ENCODE peak calls at places on chromosome 1, in four cellular contexts. One of them, this sample, is unnamed.

GRCh38 chr1:204062106-204062505 is 10.8 kb upstream of the SOX13 start:
- DNase-seq in HepG2: no peak
- DNase-seq in GM12878: no peak
- DNase-seq in K562: no peak
- DNase-seq in this sample: no peak

GRCh38 chr1:203368624-203369451 is 17.9 kb upstream of the FMOD start:
- DNase-seq in HepG2: no peak
- DNase-seq in GM12878: no peak
- DNase-seq in K562: no peak
- DNase-seq in this sample: no peak

GRCh38 chr1:43559714-43560113 is 29.0 kb downstream of the PTPRF start:
- DNase-seq in HepG2: no peak
- DNase-seq in GM12878: no peak
- DNase-seq in K562: no peak
- DNase-seq in this sample: no peak

GRCh38 chr1:33446590-33446989 is 15.7 kb upstream of the PHC2 start:
- DNase-seq in HepG2: no peak
- DNase-seq in GM12878: no peak
- DNase-seq in K562: no peak
- DNase-seq in this sample: no peak

GRCh38 chr1:238061967-238062613 is 171.4 kb upstream of the ZP4 start:
- DNase-seq in HepG2: no peak
- DNase-seq in GM12878: no peak
- DNase-seq in K562: no peak
- DNase-seq in this sample: no peak

GRCh38 chr1:211327341-211327921 is 798 bp downstream of the TRAF5 start:
- DNase-seq in HepG2: no peak
- DNase-seq in GM12878: no peak
- DNase-seq in K562: no peak
- DNase-seq in this sample: no peak

GRCh38 chr1:109331113-109331512 is 24.3 kb upstream of the MYBPHL start:
- DNase-seq in HepG2: no peak
- DNase-seq in GM12878: no peak
- DNase-seq in K562: no peak
- DNase-seq in this sample: no peak

GRCh38 chr1:4660917-4661594 is 6.6 kb downstream of the AJAP1 start:
- DNase-seq in HepG2: no peak
- DNase-seq in GM12878: no peak
- DNase-seq in K562: no peak
- DNase-seq in this sample: no peak

DNA sequence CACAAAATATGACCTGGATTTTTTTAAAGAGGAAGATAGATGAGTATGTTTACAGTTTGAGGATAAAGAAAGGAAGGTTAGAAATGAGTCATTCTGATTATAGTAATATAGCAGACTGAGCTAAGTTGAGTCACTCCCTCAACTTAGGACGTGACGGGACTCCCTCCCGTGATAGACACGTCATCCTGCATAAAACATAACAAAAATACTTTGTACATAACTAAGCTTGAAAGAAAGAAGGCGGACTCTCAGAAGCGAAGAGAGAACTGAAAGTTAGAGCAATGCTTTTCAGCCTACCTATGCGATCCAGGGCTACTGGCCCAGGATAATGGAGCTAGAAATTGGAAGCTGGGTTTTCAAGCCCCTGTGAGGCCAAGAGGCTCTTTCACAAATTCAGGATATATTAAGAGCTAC is 53.0 kb upstream of the DESI2 start:
- DNase-seq in HepG2: peak; percentile 16
- DNase-seq in GM12878: peak; percentile 40
- DNase-seq in K562: peak; percentile 22
- DNase-seq in this sample: no peak
- TF ChIP-seq FOXK2 in HepG2: no peak
- TF ChIP-seq FOXK2 in GM12878: no peak
- TF ChIP-seq FOXK2 in K562: no peak
- TF ChIP-seq FOXK2 in this sample: no peak

DNA sequence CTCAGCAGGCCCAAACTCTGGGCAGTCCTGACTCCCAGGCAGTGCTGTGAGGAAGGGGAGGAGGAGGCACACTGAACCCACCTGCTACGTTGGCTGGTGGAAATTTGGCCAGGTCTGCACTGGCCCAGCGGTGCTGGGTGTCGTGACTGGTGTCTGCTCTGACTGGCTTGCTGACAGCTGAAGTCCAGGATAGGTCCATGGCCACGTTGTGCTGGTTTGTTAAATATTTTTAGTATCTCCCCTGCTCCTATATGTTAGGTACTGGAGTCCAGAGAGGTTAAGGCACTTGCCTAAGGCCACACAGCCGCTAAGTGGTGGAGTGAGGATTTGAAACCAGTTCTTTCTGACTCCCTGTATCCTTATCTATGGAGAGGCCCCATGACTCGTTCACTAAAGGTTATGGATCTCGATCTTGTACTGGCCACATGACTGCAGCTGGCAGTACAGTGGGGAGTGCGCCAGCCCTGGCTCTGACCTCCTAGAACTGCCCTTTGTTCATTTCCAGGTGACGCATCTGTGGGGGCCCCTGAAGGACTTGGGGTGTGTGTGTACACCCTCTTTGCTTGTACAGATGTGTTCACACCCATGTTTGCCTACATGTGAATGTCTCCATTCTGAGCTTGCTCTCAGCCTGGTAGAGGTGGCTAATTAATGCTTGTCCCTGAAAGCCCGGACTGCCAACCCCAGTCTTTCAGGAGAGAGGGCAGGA is 19.6 kb downstream of the TNFRSF1B start:
- DNase-seq in HepG2: no peak
- DNase-seq in GM12878: no peak
- DNase-seq in K562: no peak
- DNase-seq in this sample: no peak
- TF ChIP-seq FOXK2 in HepG2: no peak
- TF ChIP-seq FOXK2 in GM12878: no peak
- TF ChIP-seq FOXK2 in K562: no peak
- TF ChIP-seq FOXK2 in this sample: no peak

GRCh38 chr1:247923941-247924340 is 748 bp upstream of the OR2AJ1 start:
- DNase-seq in HepG2: no peak
- DNase-seq in GM12878: no peak
- DNase-seq in K562: no peak
- DNase-seq in this sample: no peak
- TF ChIP-seq FOXK2 in HepG2: no peak
- TF ChIP-seq FOXK2 in GM12878: no peak
- TF ChIP-seq FOXK2 in K562: no peak
- TF ChIP-seq FOXK2 in this sample: no peak

DNA sequence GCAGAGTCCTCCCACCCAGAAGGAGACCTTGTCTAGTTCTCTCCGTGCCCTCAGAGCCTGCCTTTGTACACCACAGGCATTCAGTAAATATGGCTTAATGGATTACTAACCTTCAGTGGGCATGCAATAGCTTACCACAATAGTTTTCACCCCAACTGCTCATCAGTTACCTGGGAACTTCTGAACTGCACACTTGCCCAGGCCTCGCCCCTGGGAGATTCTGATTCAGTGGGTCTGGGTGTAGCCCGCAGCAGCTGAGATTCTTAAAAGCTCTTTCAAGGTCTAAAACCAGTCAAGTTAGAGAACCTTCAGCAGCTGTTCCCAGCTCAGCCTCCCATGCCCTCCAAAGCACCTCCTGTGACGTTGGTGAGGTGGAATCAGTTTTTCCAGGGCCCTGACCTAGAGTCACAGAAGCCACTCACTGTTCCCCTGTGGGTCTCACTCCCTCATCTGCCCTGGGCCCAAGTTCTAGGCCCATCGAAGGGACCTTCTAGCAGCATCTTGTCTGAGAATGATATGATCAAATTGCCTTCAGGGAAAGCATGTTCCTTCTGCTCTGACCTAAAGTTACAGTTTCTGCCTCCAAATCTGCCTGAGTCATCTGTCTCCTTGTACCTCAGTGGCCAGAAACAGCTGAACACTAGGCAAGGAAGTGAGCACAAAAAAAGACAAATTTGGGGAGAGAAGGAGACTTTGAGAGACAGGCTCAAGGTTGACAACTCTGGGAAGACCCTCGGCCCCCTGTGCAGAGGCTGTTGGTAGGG is 10.8 kb downstream of the ASAP3 start:
- DNase-seq in HepG2: peak; percentile 74
- DNase-seq in GM12878: no peak
- DNase-seq in K562: no peak
- DNase-seq in this sample: no peak
- TF ChIP-seq FOXK2 in HepG2: no peak
- TF ChIP-seq FOXK2 in GM12878: no peak
- TF ChIP-seq FOXK2 in K562: no peak
- TF ChIP-seq FOXK2 in this sample: no peak

GRCh38 chr1:92843046-92843423 is 11.2 kb downstream of the RPL5 start:
- DNase-seq in HepG2: no peak
- DNase-seq in GM12878: no peak
- DNase-seq in K562: no peak
- DNase-seq in this sample: no peak
- TF ChIP-seq FOXK2 in HepG2: no peak
- TF ChIP-seq FOXK2 in GM12878: no peak
- TF ChIP-seq FOXK2 in K562: no peak
- TF ChIP-seq FOXK2 in this sample: no peak

DNA sequence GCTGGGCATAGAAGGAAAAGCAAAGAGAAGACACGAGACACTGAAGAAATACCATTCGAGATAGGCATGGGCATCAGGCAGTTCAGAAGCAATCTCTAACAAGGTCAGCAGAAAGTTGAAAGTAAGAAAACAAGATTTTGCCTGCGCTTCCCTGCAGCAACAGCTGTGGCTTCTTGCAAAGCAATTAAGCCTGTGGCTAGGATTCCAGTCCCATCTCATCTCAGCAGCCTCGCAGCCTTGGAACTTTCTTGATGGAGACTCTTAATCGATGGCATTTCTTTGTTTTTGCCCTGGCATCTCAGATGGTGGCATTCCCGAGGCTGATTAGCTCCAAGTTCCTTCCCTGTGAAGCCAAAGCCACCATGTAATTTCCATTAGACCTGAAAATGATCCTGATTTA is 64.6 kb upstream of the SPAG17 start:
- DNase-seq in HepG2: no peak
- DNase-seq in GM12878: no peak
- DNase-seq in K562: no peak
- DNase-seq in this sample: no peak
- TF ChIP-seq FOXK2 in HepG2: no peak
- TF ChIP-seq FOXK2 in GM12878: no peak
- TF ChIP-seq FOXK2 in K562: no peak
- TF ChIP-seq FOXK2 in this sample: no peak

DNA sequence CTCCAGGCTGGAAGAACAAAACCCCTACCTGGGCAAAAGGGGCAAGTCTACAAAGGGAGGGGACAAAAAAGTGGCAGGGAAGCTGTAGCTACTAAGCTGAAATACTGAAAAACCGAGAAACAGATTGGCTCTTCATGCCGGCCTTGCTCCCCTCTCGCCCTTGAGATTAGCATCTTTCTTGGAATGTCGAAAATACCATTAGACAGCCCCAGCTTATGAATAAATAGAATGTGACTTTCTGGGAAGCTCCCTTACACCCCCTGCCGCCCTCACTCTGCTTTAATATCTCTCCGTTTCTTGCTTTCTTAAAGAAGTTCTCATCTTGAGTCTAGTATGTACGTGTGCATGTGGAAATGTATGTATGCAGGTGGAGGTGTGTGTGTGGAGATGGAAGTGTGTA is 14.1 kb downstream of the TRAF3IP3 start:
- DNase-seq in HepG2: no peak
- DNase-seq in GM12878: no peak
- DNase-seq in K562: no peak
- DNase-seq in this sample: no peak
- TF ChIP-seq FOXK2 in HepG2: no peak
- TF ChIP-seq FOXK2 in GM12878: no peak
- TF ChIP-seq FOXK2 in K562: no peak
- TF ChIP-seq FOXK2 in this sample: no peak

DNA sequence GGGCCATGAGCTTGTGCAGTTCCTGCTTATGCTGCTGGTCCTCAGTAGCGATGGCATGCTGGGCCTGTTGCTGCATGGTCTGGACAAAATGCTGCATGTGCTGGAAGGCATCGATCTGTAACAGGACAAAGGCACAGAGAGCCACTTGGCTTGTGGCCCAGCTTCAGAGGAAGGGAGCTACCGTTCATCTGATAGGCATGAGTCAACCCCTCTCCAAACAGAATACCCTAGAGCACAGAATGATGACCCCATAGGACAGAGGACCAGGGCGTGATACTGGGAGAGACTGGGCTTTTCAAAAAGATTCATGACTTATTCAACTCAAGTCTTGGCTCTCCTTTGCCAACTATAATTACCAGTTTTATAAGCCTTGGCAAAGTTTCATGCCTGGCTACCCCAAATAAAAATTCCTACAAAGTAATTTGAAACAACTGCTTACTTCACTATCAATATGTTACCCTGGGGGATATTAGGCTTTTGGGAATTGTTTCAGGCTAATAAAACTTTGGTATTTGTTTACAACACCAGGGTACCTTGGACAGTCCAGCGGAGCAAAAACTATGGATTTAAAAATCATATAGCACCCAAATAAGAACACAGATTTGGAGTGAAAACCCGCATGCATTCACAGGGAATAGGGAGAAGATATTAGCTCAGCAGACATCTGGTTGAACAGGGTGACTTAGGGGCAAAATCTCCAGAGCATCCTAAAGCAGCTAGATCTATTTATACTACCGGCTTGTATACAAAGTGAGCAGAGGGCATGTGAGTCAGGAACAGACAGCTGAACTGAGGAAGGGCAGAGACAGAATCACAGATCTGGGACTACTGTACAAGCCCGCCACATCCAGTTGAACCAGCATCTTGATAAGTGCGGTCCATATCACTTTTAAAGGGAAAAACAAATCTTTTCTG is 34.9 kb upstream of the EXOSC10 start:
- DNase-seq in HepG2: no peak
- DNase-seq in GM12878: no peak
- DNase-seq in K562: no peak
- DNase-seq in this sample: no peak
- TF ChIP-seq FOXK2 in HepG2: no peak
- TF ChIP-seq FOXK2 in GM12878: no peak
- TF ChIP-seq FOXK2 in K562: no peak
- TF ChIP-seq FOXK2 in this sample: no peak

DNA sequence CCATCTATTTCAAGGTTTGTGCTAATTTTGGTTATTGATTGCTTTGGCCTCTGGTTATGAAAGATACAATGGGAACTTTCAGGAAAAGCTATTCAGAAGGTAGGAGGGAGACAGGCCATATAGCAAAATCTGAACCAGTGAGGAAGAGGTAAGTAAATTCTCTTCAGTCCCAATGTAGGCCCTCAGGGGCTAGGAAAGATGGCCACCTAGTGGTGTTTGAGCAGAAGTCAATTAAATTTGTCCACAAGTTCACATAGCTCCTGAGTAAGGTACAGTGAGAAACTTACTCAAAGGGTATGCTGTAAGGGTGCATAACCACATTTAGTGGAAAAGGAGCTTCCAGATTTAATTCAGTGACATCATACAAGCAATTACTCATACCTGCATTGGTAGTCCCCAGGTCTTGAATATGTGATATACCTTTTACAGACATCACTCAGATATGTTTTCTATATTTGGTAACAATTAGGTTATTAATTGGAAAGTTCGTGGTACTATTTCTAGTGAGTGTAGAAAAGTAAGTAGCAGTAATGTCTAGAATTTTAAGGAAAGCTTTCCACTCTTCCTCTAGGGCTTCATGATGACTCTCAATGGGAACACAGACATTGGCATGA is 21.4 kb upstream of the FMO1 start:
- DNase-seq in HepG2: peak; percentile 45
- DNase-seq in GM12878: peak; percentile 11
- DNase-seq in K562: peak; percentile 47
- DNase-seq in this sample: peak; percentile 68
- TF ChIP-seq FOXK2 in HepG2: no peak
- TF ChIP-seq FOXK2 in GM12878: no peak
- TF ChIP-seq FOXK2 in K562: no peak
- TF ChIP-seq FOXK2 in this sample: no peak

This sample was measured in HEK293T.